ENCODE peak calls at places on chromosomes 13 and 19, in eight cellular contexts. One of them, this sample, is unnamed.

GRCh38 chr19:34734601-34735103 is 609 bp downstream of the ZNF181 start:
- DNase-seq in pancreas: peak
- DNase-seq in astrocyte of the cerebellum: no peak
- DNase-seq in NCI-H1417 treated with DMSO at 0.1 percent for 48 hours: no peak
- DNase-seq in omental fat pad: no peak
- DNase-seq in Calu3: no peak
- DNase-seq in AG04450: no peak
- DNase-seq in NAMALWA: no peak
- DNase-seq in this sample: no peak

GRCh38 chr19:19606021-19606420 is 12.5 kb downstream of the PBX4 start:
- DNase-seq in pancreas: no peak
- DNase-seq in astrocyte of the cerebellum: no peak
- DNase-seq in NCI-H1417 treated with DMSO at 0.1 percent for 48 hours: no peak
- DNase-seq in omental fat pad: no peak
- DNase-seq in Calu3: peak
- DNase-seq in AG04450: no peak
- DNase-seq in NAMALWA: no peak
- DNase-seq in this sample: no peak

GRCh38 chr13:79870766-79871165 is 389.8 kb downstream of the NDFIP2 start:
- DNase-seq in pancreas: no peak
- DNase-seq in astrocyte of the cerebellum: no peak
- DNase-seq in NCI-H1417 treated with DMSO at 0.1 percent for 48 hours: no peak
- DNase-seq in omental fat pad: no peak
- DNase-seq in Calu3: no peak
- DNase-seq in AG04450: no peak
- DNase-seq in NAMALWA: no peak
- DNase-seq in this sample: no peak

GRCh38 chr13:101626925-101627555 is 174.6 kb downstream of the ITGBL1 start:
- DNase-seq in pancreas: no peak
- DNase-seq in astrocyte of the cerebellum: no peak
- DNase-seq in NCI-H1417 treated with DMSO at 0.1 percent for 48 hours: no peak
- DNase-seq in omental fat pad: no peak
- DNase-seq in Calu3: no peak
- DNase-seq in AG04450: no peak
- DNase-seq in NAMALWA: peak
- DNase-seq in this sample: no peak

GRCh38 chr19:46648070-46648960 is 12.3 kb upstream of the GNG8 start:
- DNase-seq in pancreas: no peak
- DNase-seq in astrocyte of the cerebellum: no peak
- DNase-seq in NCI-H1417 treated with DMSO at 0.1 percent for 48 hours: no peak
- DNase-seq in omental fat pad: no peak
- DNase-seq in Calu3: no peak
- DNase-seq in AG04450: no peak
- DNase-seq in NAMALWA: no peak
- DNase-seq in this sample: no peak

GRCh38 chr19:15532779-15533521 is 24.6 kb downstream of the CYP4F22 start:
- DNase-seq in pancreas: no peak
- DNase-seq in astrocyte of the cerebellum: no peak
- DNase-seq in NCI-H1417 treated with DMSO at 0.1 percent for 48 hours: no peak
- DNase-seq in omental fat pad: no peak
- DNase-seq in Calu3: no peak
- DNase-seq in AG04450: no peak
- DNase-seq in NAMALWA: no peak
- DNase-seq in this sample: no peak

GRCh38 chr13:23748109-23748508 is 141.1 kb downstream of the MIPEP start:
- DNase-seq in pancreas: no peak
- DNase-seq in astrocyte of the cerebellum: no peak
- DNase-seq in NCI-H1417 treated with DMSO at 0.1 percent for 48 hours: no peak
- DNase-seq in omental fat pad: no peak
- DNase-seq in Calu3: no peak
- DNase-seq in AG04450: no peak
- DNase-seq in NAMALWA: no peak
- DNase-seq in this sample: no peak

GRCh38 chr13:42728507-42729180 is 52.7 kb upstream of the FAM216B start:
- DNase-seq in pancreas: no peak
- DNase-seq in astrocyte of the cerebellum: no peak
- DNase-seq in NCI-H1417 treated with DMSO at 0.1 percent for 48 hours: no peak
- DNase-seq in omental fat pad: no peak
- DNase-seq in Calu3: no peak
- DNase-seq in AG04450: no peak
- DNase-seq in NAMALWA: no peak
- DNase-seq in this sample: no peak

GRCh38 chr19:22783651-22784050 is 300 bp downstream of the ZNF99 start:
- DNase-seq in pancreas: no peak
- DNase-seq in astrocyte of the cerebellum: no peak
- DNase-seq in NCI-H1417 treated with DMSO at 0.1 percent for 48 hours: no peak
- DNase-seq in omental fat pad: no peak
- DNase-seq in Calu3: no peak
- DNase-seq in AG04450: no peak
- DNase-seq in NAMALWA: no peak
- DNase-seq in this sample: no peak

GRCh38 chr13:77521194-77521593 is 14.3 kb upstream of the SCEL start:
- DNase-seq in pancreas: no peak
- DNase-seq in astrocyte of the cerebellum: no peak
- DNase-seq in NCI-H1417 treated with DMSO at 0.1 percent for 48 hours: no peak
- DNase-seq in omental fat pad: no peak
- DNase-seq in Calu3: peak
- DNase-seq in AG04450: no peak
- DNase-seq in NAMALWA: no peak
- DNase-seq in this sample: peak

GRCh38 chr13:113445791-113446487 is 7.3 kb downstream of the ADPRHL1 start:
- DNase-seq in pancreas: no peak
- DNase-seq in astrocyte of the cerebellum: no peak
- DNase-seq in NCI-H1417 treated with DMSO at 0.1 percent for 48 hours: no peak
- DNase-seq in omental fat pad: no peak
- DNase-seq in Calu3: no peak
- DNase-seq in AG04450: no peak
- DNase-seq in NAMALWA: peak
- DNase-seq in this sample: no peak

GRCh38 chr13:96052655-96053002 is 572 bp downstream of the UGGT2 start:
- DNase-seq in pancreas: no peak
- DNase-seq in astrocyte of the cerebellum: peak
- DNase-seq in NCI-H1417 treated with DMSO at 0.1 percent for 48 hours: no peak
- DNase-seq in omental fat pad: peak
- DNase-seq in Calu3: peak
- DNase-seq in AG04450: peak
- DNase-seq in NAMALWA: peak
- DNase-seq in this sample: peak

GRCh38 chr19:49301165-49301865 is 23.7 kb downstream of the SLC6A16 start:
- DNase-seq in pancreas: peak
- DNase-seq in astrocyte of the cerebellum: peak
- DNase-seq in NCI-H1417 treated with DMSO at 0.1 percent for 48 hours: no peak
- DNase-seq in omental fat pad: peak
- DNase-seq in Calu3: peak
- DNase-seq in AG04450: no peak
- DNase-seq in NAMALWA: peak
- DNase-seq in this sample: peak

GRCh38 chr13:113814435-113814821 is 49.4 kb downstream of the GAS6 start:
- DNase-seq in pancreas: no peak
- DNase-seq in astrocyte of the cerebellum: peak
- DNase-seq in NCI-H1417 treated with DMSO at 0.1 percent for 48 hours: no peak
- DNase-seq in omental fat pad: no peak
- DNase-seq in Calu3: no peak
- DNase-seq in AG04450: no peak
- DNase-seq in NAMALWA: no peak
- DNase-seq in this sample: peak

GRCh38 chr13:101211261-101211660 is 205.0 kb downstream of the NALCN start:
- DNase-seq in pancreas: no peak
- DNase-seq in astrocyte of the cerebellum: no peak
- DNase-seq in NCI-H1417 treated with DMSO at 0.1 percent for 48 hours: no peak
- DNase-seq in omental fat pad: no peak
- DNase-seq in Calu3: no peak
- DNase-seq in AG04450: no peak
- DNase-seq in NAMALWA: no peak
- DNase-seq in this sample: no peak

GRCh38 chr13:88932950-88933349 is 1261.8 kb downstream of the SLITRK5 start:
- DNase-seq in pancreas: no peak
- DNase-seq in astrocyte of the cerebellum: no peak
- DNase-seq in NCI-H1417 treated with DMSO at 0.1 percent for 48 hours: no peak
- DNase-seq in omental fat pad: no peak
- DNase-seq in Calu3: no peak
- DNase-seq in AG04450: no peak
- DNase-seq in NAMALWA: peak
- DNase-seq in this sample: no peak

GRCh38 chr13:75704194-75704941 is 68.2 kb downstream of the LMO7 start:
- DNase-seq in pancreas: no peak
- DNase-seq in astrocyte of the cerebellum: peak
- DNase-seq in NCI-H1417 treated with DMSO at 0.1 percent for 48 hours: no peak
- DNase-seq in omental fat pad: no peak
- DNase-seq in Calu3: no peak
- DNase-seq in AG04450: peak
- DNase-seq in NAMALWA: no peak
- DNase-seq in this sample: no peak

GRCh38 chr19:15180451-15181390 is 20.1 kb downstream of the NOTCH3 start:
- DNase-seq in pancreas: peak
- DNase-seq in astrocyte of the cerebellum: no peak
- DNase-seq in NCI-H1417 treated with DMSO at 0.1 percent for 48 hours: no peak
- DNase-seq in omental fat pad: no peak
- DNase-seq in Calu3: no peak
- DNase-seq in AG04450: no peak
- DNase-seq in NAMALWA: no peak
- DNase-seq in this sample: no peak

GRCh38 chr13:79966502-79966901 is 374.4 kb downstream of the SPRY2 start:
- DNase-seq in pancreas: no peak
- DNase-seq in astrocyte of the cerebellum: no peak
- DNase-seq in NCI-H1417 treated with DMSO at 0.1 percent for 48 hours: no peak
- DNase-seq in omental fat pad: no peak
- DNase-seq in Calu3: no peak
- DNase-seq in AG04450: no peak
- DNase-seq in NAMALWA: no peak
- DNase-seq in this sample: no peak

This sample was measured in kidney epithelial cell.